ENCODE peak calls at places on chromosomes 6 and 20, in six cellular contexts. V, B, P, Q, A and Y are unnamed samples.
A peak's percentile ranks its signal among the peaks of the same experiment; 100 is the strongest.

GRCh38 chr6:14286144-14286543 is 168.6 kb downstream of the CD83 start:
- DNase-seq in P (no peak), V (no peak), Q (no peak), B (no peak), A (no peak), Y (no peak)

GRCh38 chr6:837380-837779 is 144.4 kb upstream of the EXOC2 start:
- DNase-seq in B (no peak), V (no peak), P (no peak), Q (no peak), A (no peak), Y (no peak)

GRCh38 chr20:32997431-32997830 is 6.8 kb downstream of the SUN5 start:
- DNase-seq in V (no peak), P (no peak), A (no peak), B (no peak), Q (no peak), Y (no peak)

GRCh38 chr6:98366406-98366805 is 468.0 kb upstream of the POU3F2 start:
- DNase-seq in P (no peak), B (no peak), Q (no peak), A (no peak), V (no peak), Y (no peak)

GRCh38 chr6:26493258-26493657 is 6.8 kb upstream of the BTN1A1 start:
- DNase-seq in A (peak; percentile 19), B (no peak), V (no peak), Q (no peak), P (no peak), Y (no peak)

GRCh38 chr6:12017263-12017662 is 5.2 kb downstream of the HIVEP1 start:
- DNase-seq in P (no peak), Q (peak; percentile 23), V (no peak), A (no peak), B (no peak), Y (no peak)

GRCh38 chr6:141141870-141142269 is 990.9 kb upstream of the GJE1 start:
- DNase-seq in Q (no peak), B (no peak), V (no peak), P (no peak), A (peak; percentile 5), Y (no peak)

GRCh38 chr6:119351005-119351394 is 1.4 kb upstream of the MAN1A1 start:
- DNase-seq in B (no peak), V (no peak), A (peak; percentile 48), Q (no peak), P (no peak), Y (no peak)

GRCh38 chr6:93418113-93418447 is 1.3 kb downstream of the EPHA7 start:
- DNase-seq in A (no peak), B (no peak), P (no peak), Q (no peak), V (no peak), Y (no peak)

GRCh38 chr6:137365648-137366047 is 128.5 kb downstream of the OLIG3 start:
- DNase-seq in Q (no peak), A (no peak), B (no peak), P (no peak), V (no peak), Y (no peak)

GRCh38 chr6:48474764-48475674 is 364.0 kb upstream of the PTCHD4 start:
- DNase-seq in P (no peak), Q (no peak), V (no peak), A (no peak), B (no peak), Y (no peak)

GRCh38 chr6:72857791-72858190 is 235.9 kb downstream of the KCNQ5 start:
- DNase-seq in Q (no peak), B (no peak), V (no peak), A (peak; percentile 2), P (no peak), Y (no peak)

GRCh38 chr20:44502968-44503367 is 18.9 kb downstream of the SERINC3 start:
- DNase-seq in Q (no peak), P (no peak), A (no peak), V (no peak), B (no peak), Y (no peak)

GRCh38 chr20:60123652-60124051 is 165.4 kb downstream of the CDH26 start:
- DNase-seq in Q (no peak), V (no peak), B (no peak), P (no peak), A (no peak), Y (no peak)

GRCh38 chr6:109224107-109224875 is 129.0 kb downstream of the CEP57L1 start:
- DNase-seq in Q (no peak), B (no peak), A (no peak), V (no peak), P (no peak), Y (no peak)

GRCh38 chr20:62159835-62160234 is 16.3 kb downstream of the SS18L1 start:
- DNase-seq in Q (no peak), B (no peak), A (no peak), P (no peak), V (no peak), Y (no peak)

GRCh38 chr6:115783402-115784061 is 277.2 kb downstream of the FRK start:
- DNase-seq in B (no peak), A (no peak), V (peak; percentile 58), Q (peak; percentile 45), P (no peak), Y (no peak)

GRCh38 chr6:80197474-80197873 is 91.0 kb downstream of the BCKDHB start:
- DNase-seq in Q (no peak), A (no peak), B (no peak), P (no peak), V (no peak), Y (no peak)

GRCh38 chr6:15402401-15403045 is 156.7 kb downstream of the JARID2 start:
- DNase-seq in P (no peak), A (no peak), V (no peak), Q (no peak), B (no peak), Y (no peak)

GRCh38 chr6:167094820-167095637 is 27.9 kb upstream of the CCR6 start:
- DNase-seq in B (no peak), A (no peak), Q (no peak), P (no peak), V (no peak), Y (no peak)

GRCh38 chr20:58447733-58448391 is 58.8 kb downstream of the VAPB start:
- DNase-seq in A (peak; percentile 66), Q (peak; percentile 78), B (peak; percentile 20), P (no peak), V (peak; percentile 61), Y (no peak)

GRCh38 chr6:15420959-15421438 is 175.1 kb downstream of the JARID2 start:
- DNase-seq in B (no peak), A (no peak), Q (no peak), V (no peak), P (no peak), Y (no peak)

GRCh38 chr6:164069352-164070022 is 655.0 kb downstream of the QKI start:
- DNase-seq in A (peak; percentile 64), P (no peak), V (no peak), B (no peak), Q (peak; percentile 67), Y (no peak)

GRCh38 chr6:122530440-122531046 is 58.9 kb upstream of the SERINC1 start:
- DNase-seq in A (peak; percentile 76), Q (peak; percentile 52), V (no peak), P (no peak), B (peak; percentile 18), Y (no peak)
- TF ChIP-seq CTCF in A (peak; percentile 82), Q (peak; percentile 94), V (peak; percentile 88), P (peak; percentile 68), B (peak; percentile 85), Y (peak; percentile 87)

GRCh38 chr6:22667855-22668254 is 98.5 kb downstream of the HDGFL1 start:
- DNase-seq in B (no peak), V (no peak), Q (no peak), P (no peak), A (no peak), Y (no peak)
- TF ChIP-seq CTCF in B (no peak), V (no peak), Q (no peak), P (no peak), A (no peak), Y (no peak)

GRCh38 chr6:122766256-122766655 is 13.3 kb upstream of the FABP7 start:
- DNase-seq in V (no peak), A (no peak), Q (no peak), P (no peak), B (no peak), Y (no peak)

GRCh38 chr6:122772724-122773123 is 6.8 kb upstream of the FABP7 start:
- DNase-seq in Q (no peak), B (no peak), V (no peak), P (no peak), A (no peak), Y (no peak)

GRCh38 chr6:122775975-122776374 is 3.5 kb upstream of the FABP7 start:
- DNase-seq in A (no peak), P (no peak), Q (no peak), B (no peak), V (no peak), Y (no peak)

DNA sequence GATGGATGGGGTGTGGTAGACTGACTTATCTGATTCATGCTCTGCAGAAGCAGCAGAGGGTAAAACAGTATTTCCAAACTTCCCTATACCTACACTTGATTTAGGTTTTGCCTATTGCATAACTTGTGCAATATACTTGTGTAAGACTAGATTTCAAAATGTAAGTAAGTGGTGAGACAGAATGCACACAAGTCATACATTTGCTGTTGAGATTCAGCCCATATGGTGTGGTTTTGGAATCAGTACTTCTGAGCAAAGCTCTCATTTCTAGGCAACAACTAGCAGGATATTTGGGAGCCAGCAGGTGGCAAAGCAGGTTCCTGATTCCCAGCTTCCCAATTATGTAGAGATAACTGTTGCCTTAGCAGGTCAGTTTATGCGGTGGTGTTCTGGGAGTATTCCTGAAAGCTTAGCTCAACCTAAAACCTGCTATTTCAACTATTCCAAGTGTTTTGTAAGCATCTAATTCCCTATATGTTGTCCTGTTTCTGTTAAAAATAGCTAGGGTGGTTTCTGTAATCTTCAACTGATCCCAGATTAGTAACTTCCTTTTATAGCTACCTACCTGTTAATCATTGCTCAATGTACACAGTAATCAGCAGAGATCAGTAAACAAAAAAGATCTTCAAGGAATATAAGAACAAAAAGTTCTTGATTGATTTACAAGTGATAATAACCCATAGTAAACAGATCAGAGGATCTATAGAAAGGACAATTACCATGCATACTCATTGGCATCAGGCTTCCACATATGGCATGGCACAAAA is 8.5 kb upstream of the FABP7 start:
- DNase-seq in P (no peak), Q (no peak), V (no peak), B (no peak), A (no peak), Y (no peak)
- TF ChIP-seq CTCF in P (no peak), Q (no peak), V (peak; percentile 43), B (no peak), A (no peak), Y (no peak)

DNA sequence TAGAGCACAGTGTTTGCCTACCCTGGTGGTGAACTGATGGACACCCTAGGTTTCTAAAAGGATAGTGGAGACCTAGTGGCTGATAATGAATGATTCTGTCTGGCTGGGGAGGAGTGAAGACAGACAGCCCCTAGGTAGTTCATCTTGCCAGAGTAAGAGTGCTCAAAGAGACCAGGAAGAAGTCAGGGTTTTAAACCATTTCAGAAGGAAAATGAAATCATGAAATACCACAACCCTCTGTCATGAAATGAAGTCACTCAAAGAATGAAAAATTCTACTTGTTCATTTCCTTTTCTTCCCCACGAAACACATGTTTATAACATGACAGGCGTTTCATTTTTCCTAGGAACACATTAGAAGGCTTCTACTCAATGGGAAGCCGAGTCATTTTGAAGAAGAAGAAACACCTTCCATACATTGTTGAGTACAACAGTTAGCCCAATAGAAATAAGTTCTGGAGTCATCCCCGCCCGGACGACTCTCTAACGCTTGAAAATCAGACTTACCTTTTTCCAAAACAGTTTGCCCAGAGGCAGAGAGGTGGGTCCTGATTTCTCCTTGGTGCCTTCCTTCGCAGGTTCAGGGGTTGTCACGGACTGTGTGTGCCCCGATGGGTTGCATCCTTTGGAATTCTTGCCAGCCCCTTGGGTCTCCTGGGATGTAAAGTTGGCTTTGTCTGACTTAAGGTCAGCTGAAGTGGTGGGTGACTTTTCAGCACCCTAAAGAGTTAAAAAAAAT is 85.4 kb downstream of the BCAS1 start:
- DNase-seq in A (no peak), B (no peak), Q (no peak), P (no peak), V (no peak), Y (no peak)
- TF ChIP-seq CTCF in A (no peak), B (no peak), Q (no peak), P (no peak), V (no peak), Y (no peak)